ENCODE peak calls at places on chromosomes 3 and 15, in seven cellular contexts. Z is pancreas, C is A549, L is heart left ventricle, D is upper lobe of right lung, P is psoas muscle, B is stomach. R is an unnamed sample.

GRCh38 chr3:27880969-27881892 is 159.1 kb upstream of the EOMES start:
- DNase-seq in Z (no peak), C (no peak), L (no peak), D (no peak), P (no peak), B (no peak), R (no peak)

GRCh38 chr3:171055336-171056178 is 29.0 kb upstream of the SLC2A2 start:
- DNase-seq in Z (no peak), C (peak; percentile 28), L (no peak), D (no peak), P (no peak), B (no peak), R (no peak)

GRCh38 chr3:63625161-63625560 is 27.3 kb upstream of the SNTN start:
- DNase-seq in Z (no peak), C (no peak), L (no peak), D (no peak), P (no peak), B (no peak), R (no peak)

GRCh38 chr15:68470981-68471380 is 39.0 kb upstream of the ITGA11 start:
- DNase-seq in Z (no peak), C (no peak), L (no peak), D (no peak), P (no peak), B (no peak), R (no peak)

GRCh38 chr15:63261311-63261710 is 16.1 kb upstream of the APH1B start:
- DNase-seq in Z (no peak), C (no peak), L (no peak), D (no peak), P (no peak), B (no peak), R (no peak)

GRCh38 chr3:155416500-155417118 is 123.1 kb upstream of the STRIT1 start:
- DNase-seq in Z (no peak), C (peak; percentile 61), L (no peak), D (no peak), P (no peak), B (no peak), R (no peak)

GRCh38 chr3:53820756-53821580 is 25.3 kb downstream of the CHDH start:
- DNase-seq in Z (no peak), C (no peak), L (no peak), D (peak; percentile 52), P (no peak), B (peak; percentile 21), R (no peak)

GRCh38 chr15:74541494-74542191 is 623 bp downstream of the ARID3B start:
- DNase-seq in Z (peak; percentile 38), C (no peak), L (no peak), D (peak; percentile 66), P (no peak), B (peak; percentile 30), R (peak; percentile 50)

GRCh38 chr3:8757551-8758518 is 11.6 kb downstream of the OXTR start:
- DNase-seq in Z (peak; percentile 8), C (no peak), L (no peak), D (no peak), P (peak; percentile 89), B (no peak), R (no peak)

GRCh38 chr3:48194446-48195071 is 6.3 kb upstream of the CDC25A start:
- DNase-seq in Z (peak; percentile 39), C (peak; percentile 72), L (no peak), D (peak; percentile 73), P (no peak), B (peak; percentile 74), R (peak; percentile 59)

GRCh38 chr3:84946240-84946639 is 12.5 kb upstream of the CADM2 start:
- DNase-seq in Z (no peak), C (no peak), L (no peak), D (no peak), P (no peak), B (no peak), R (no peak)

GRCh38 chr15:51776952-51777574 is 25.7 kb downstream of the TMOD2 start:
- DNase-seq in Z (peak; percentile 61), C (peak; percentile 88), L (no peak), D (no peak), P (no peak), B (peak; percentile 73), R (no peak)

GRCh38 chr3:164064298-164064697 is 1014.0 kb downstream of the SI start:
- DNase-seq in Z (no peak), C (no peak), L (no peak), D (no peak), P (no peak), B (no peak), R (no peak)

GRCh38 chr15:55514414-55514850 is 6.4 kb upstream of the DNAAF4 start:
- DNase-seq in Z (no peak), C (no peak), L (no peak), D (peak; percentile 81), P (no peak), B (no peak), R (peak; percentile 81)

GRCh38 chr15:35090104-35090807 is 5.2 kb upstream of the NANOGP8 start:
- DNase-seq in Z (no peak), C (no peak), L (no peak), D (no peak), P (no peak), B (no peak), R (no peak)

DNA sequence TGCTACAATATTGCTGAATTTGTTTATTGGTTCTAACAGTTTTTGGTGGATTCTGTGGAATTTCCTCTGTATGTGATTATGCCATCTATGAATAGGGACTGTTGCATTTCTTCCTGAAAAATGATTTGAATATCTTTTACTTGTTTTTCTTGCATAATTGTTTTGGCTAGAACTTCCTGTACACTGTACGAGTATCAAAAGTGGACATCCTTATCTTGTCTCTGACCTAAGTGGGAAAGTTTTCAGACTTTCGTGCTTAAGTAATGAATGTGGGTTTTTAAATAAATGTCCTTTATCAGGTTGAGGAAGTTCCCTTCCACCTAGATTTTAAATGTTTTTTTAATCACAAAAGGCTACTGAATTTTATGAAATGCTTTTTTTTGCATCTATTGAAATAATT is 203.8 kb upstream of the ATP10A start:
- DNase-seq in Z (no peak), C (no peak), L (no peak), D (no peak), P (no peak), B (no peak), R (no peak)
- H3K4me1 ChIP-seq in Z (no peaks in the 10 kb centered on the region), C (no peaks in the 10 kb centered on the region), L (no peaks in the 10 kb centered on the region), D (no peaks in the 10 kb centered on the region), P (no peaks in the 10 kb centered on the region), B (no peaks in the 10 kb centered on the region), R (no peaks in the 10 kb centered on the region)

GRCh38 chr3:124599147-124599765 is 131.0 kb upstream of the UMPS start:
- DNase-seq in Z (no peak), C (no peak), L (no peak), D (no peak), P (no peak), B (no peak), R (no peak)

GRCh38 chr3:124599779-124600693 is 130.2 kb upstream of the UMPS start:
- DNase-seq in Z (no peak), C (no peak), L (no peak), D (no peak), P (no peak), B (no peak), R (no peak)

GRCh38 chr3:124602986-124603627 is 127.1 kb upstream of the UMPS start:
- DNase-seq in Z (no peak), C (no peak), L (no peak), D (no peak), P (no peak), B (no peak), R (no peak)

GRCh38 chr3:124600765-124601164 is 129.5 kb upstream of the UMPS start:
- DNase-seq in Z (no peak), C (no peak), L (no peak), D (no peak), P (no peak), B (no peak), R (no peak)

GRCh38 chr3:124601189-124601588 is 129.1 kb upstream of the UMPS start:
- DNase-seq in Z (no peak), C (no peak), L (no peak), D (no peak), P (no peak), B (no peak), R (no peak)
- H3K4me1 ChIP-seq in Z (peaks cover 22% of the 10 kb centered on the region), C (peaks cover 7% of the 10 kb centered on the region), L (peaks cover 40% of the 10 kb centered on the region), D (no peaks in the 10 kb centered on the region), P (peaks cover 54% of the 10 kb centered on the region), B (peaks cover 71% of the 10 kb centered on the region), R (no peaks in the 10 kb centered on the region)

GRCh38 chr3:58621086-58621830 is 44.1 kb upstream of the FAM107A start:
- DNase-seq in Z (no peak), C (no peak), L (no peak), D (no peak), P (no peak), B (no peak), R (no peak)
- H3K4me1 ChIP-seq in Z (no peaks in the 10 kb centered on the region), C (no peaks in the 10 kb centered on the region), L (peaks cover 29% of the 10 kb centered on the region), D (no peaks in the 10 kb centered on the region), P (peaks cover 4% of the 10 kb centered on the region), B (peaks cover 4% of the 10 kb centered on the region), R (no peaks in the 10 kb centered on the region)

DNA sequence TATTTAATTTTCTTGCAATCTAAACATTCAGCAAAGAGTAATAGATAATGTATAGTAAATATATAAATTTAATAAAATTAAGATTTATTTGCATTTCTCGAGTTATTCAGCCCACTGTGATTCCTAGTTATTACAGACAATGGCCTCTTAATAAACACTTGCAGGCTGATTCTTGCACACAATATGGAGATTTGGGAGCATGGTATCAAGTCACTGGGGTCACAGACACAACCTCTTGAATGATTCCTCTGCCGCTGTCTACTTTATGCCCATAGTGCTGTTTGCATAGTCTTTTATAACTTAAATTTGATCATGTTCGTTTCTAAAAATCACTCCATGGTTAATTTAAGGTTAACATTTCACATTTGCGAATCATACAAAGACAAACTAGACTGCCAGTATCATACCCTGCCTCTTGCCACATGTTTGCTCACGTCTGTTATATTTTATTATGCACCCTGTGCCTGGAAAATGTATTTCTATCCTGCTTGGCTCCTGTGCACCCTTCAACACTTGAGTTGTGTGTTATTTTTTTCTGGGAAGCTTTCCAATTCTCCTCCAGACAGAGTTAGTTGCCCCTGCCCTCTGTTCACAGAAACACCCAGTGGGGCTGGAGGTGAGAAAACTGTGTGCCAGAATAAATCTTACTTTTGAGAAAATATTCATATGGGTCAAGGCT is 206.3 kb upstream of the ROBO1 start:
- DNase-seq in Z (no peak), C (no peak), L (no peak), D (no peak), P (no peak), B (no peak), R (no peak)
- H3K4me1 ChIP-seq in Z (no peaks in the 10 kb centered on the region), C (no peaks in the 10 kb centered on the region), L (no peaks in the 10 kb centered on the region), D (no peaks in the 10 kb centered on the region), P (no peaks in the 10 kb centered on the region), B (no peaks in the 10 kb centered on the region), R (no peaks in the 10 kb centered on the region)

R was measured in lower lobe of right lung.